ENCODE peak calls at places on chromosomes 4 and X, in five cellular contexts. N is heart right ventricle; A is psoas muscle; G is neuronal stem cell; F is CD8-positive, alpha-beta T cell. E is an unnamed sample.

GRCh38 chr4:137510866-137511265 is 21.4 kb downstream of the PCDH18 start:
- DNase-seq in N (no peak), A (no peak), G (no peak), F (no peak), E (no peak)

GRCh38 chr4:105162123-105162796 is 15.6 kb downstream of the TET2 start:
- DNase-seq in N (no peak), A (no peak), G (no peak), F (no peak), E (no peak)

GRCh38 chrX:70129811-70130210 is 3.4 kb upstream of the IGBP1 start:
- DNase-seq in N (no peak), A (no peak), G (no peak), F (no peak), E (no peak)

GRCh38 chr4:150181536-150181935 is 103.3 kb downstream of the DCLK2 start:
- DNase-seq in N (no peak), A (no peak), G (no peak), F (no peak), E (no peak)

GRCh38 chr4:52957220-52957686 is 95.1 kb downstream of the RASL11B start:
- DNase-seq in N (no peak), A (no peak), G (peak), F (no peak), E (no peak)

GRCh38 chr4:150038335-150039076 is 39.7 kb upstream of the DCLK2 start:
- DNase-seq in N (no peak), A (no peak), G (no peak), F (no peak), E (no peak)

GRCh38 chr4:70712150-70712549 is 9.6 kb upstream of the RUFY3 start:
- DNase-seq in N (no peak), A (no peak), G (no peak), F (no peak), E (no peak)

GRCh38 chr4:144104509-144105130 is 35.9 kb downstream of the GYPA start:
- DNase-seq in N (no peak), A (no peak), G (no peak), F (no peak), E (no peak)

GRCh38 chrX:46954716-46955115 is 42.5 kb downstream of the JADE3 start:
- DNase-seq in N (no peak), A (no peak), G (no peak), F (no peak), E (no peak)

GRCh38 chrX:106619797-106620196 is 8.0 kb downstream of the RADX start:
- DNase-seq in N (no peak), A (no peak), G (no peak), F (no peak), E (no peak)

GRCh38 chr4:68498413-68499007 is 51.2 kb downstream of the TMPRSS11E start:
- DNase-seq in N (no peak), A (no peak), G (peak), F (peak), E (peak)

GRCh38 chr4:94939791-94940530 is 182.2 kb downstream of the BMPR1B start:
- DNase-seq in N (no peak), A (no peak), G (no peak), F (no peak), E (no peak)

GRCh38 chrX:67346225-67346624 is 197.6 kb upstream of the AR start:
- DNase-seq in N (no peak), A (no peak), G (no peak), F (no peak), E (no peak)

GRCh38 chrX:131802836-131803626 is 220.1 kb upstream of the STK26 start:
- DNase-seq in N (peak), A (peak), G (no peak), F (peak), E (peak)

GRCh38 chrX:120358687-120359086 is 3.2 kb upstream of the ATP1B4 start:
- DNase-seq in N (no peak), A (no peak), G (no peak), F (no peak), E (no peak)

GRCh38 chr4:150943831-150944230 is 71.3 kb downstream of the LRBA start:
- DNase-seq in N (no peak), A (no peak), G (no peak), F (no peak), E (no peak)

GRCh38 chr4:108135549-108136209 is 33.1 kb downstream of the LEF1 start:
- DNase-seq in N (no peak), A (no peak), G (peak), F (no peak), E (no peak)

GRCh38 chrX:106612403-106612789 is 618 bp downstream of the RADX start:
- DNase-seq in N (no peak), A (no peak), G (no peak), F (no peak), E (no peak)

GRCh38 chr4:152679414-152680281 is at the start of gene TMEM154:
- DNase-seq in N (peak), A (peak), G (peak), F (peak), E (peak)

GRCh38 chrX:137573356-137574101 is 7.6 kb downstream of the ZIC3 start:
- DNase-seq in N (no peak), A (no peak), G (no peak), F (no peak), E (no peak)

GRCh38 chr4:25379591-25379990 is 2.5 kb downstream of the ANAPC4 start:
- DNase-seq in N (no peak), A (no peak), G (no peak), F (no peak), E (no peak)
- H3K4me3 ChIP-seq in N (no peak), A (no peak), G (no peak), F (no peak), E (no peak)

GRCh38 chrX:117301086-117301485 is 815.5 kb downstream of the KLHL13 start:
- DNase-seq in N (no peak), A (no peak), G (no peak), F (no peak), E (no peak)
- H3K27ac ChIP-seq in N (no peak), A (no peak), G (no peak), F (no peak), E (no peak)

DNA sequence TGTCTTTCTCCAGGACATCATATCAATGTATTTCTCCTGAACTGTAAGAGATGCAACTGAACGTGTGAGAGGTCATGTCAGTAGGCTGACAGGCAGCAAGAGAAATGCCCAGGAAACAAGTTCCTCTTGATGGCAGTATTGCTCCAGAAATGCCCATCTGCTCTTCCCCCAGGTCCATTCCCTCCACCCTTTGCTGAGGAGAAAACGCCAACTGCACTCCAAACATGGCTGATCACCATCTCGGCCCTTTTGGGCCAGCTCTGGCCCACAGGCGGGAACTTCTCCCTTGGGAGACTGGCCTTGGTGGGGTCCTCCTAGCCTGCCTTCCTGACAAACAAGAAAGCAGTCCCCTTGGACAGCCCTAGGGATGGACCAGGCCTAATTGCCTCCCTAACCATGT is 276.5 kb upstream of the AGTR2 start:
- DNase-seq in N (no peak), A (peak), G (no peak), F (no peak), E (no peak)
- H3K4me3 ChIP-seq in N (no peak), A (peak), G (no peak), F (no peak), E (no peak)

DNA sequence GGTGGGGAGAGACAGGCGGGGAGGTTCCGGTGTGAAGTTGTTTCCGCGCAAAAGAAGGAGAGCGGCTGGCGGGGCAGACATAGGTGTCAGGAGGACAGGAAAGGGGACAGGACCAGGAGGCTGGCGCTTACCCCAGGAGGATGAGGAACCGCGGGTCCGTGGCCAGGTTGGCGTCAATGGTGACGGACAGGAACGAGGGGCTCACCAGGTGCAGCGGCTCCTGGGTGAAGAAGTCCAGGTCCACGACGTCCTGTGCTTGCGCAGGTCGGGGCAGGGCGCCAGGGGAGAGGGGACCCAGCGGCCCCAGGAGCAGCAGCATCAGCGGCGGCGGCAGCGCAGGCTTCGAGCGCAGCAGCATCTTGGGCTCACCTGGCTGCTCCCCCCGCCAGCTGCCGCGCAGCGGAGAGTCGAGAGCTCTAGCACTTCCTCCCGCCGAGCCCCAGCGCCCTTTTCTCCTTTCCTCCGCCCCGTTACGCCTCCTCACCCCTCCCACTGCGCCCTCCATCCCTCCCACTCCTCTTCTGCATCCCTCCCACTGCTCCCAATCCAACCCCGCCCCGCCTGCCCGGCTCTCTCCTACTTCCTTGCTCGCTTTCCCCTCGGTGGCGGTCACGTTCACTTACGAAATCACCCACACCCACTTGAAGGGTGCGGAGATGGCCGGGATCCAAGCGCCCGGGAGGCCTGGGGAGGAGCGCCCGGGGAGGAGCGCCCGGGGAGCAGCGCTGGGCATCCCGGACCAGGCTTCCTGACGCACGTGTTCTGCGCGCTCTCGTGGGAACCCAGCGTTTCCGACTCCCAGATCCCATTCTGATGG is at the start of gene HPSE:
- DNase-seq in N (peak), A (peak), G (peak), F (peak), E (peak)
- H3K27ac ChIP-seq in N (no peak), A (no peak), G (no peak), F (peak), E (no peak)

GRCh38 chr4:55398966-55399365 is 3.2 kb downstream of the TMEM165 start:
- DNase-seq in N (no peak), A (no peak), G (no peak), F (no peak), E (no peak)

GRCh38 chr4:55399581-55399980 is 3.8 kb downstream of the TMEM165 start:
- DNase-seq in N (no peak), A (no peak), G (no peak), F (no peak), E (no peak)

GRCh38 chr4:55397024-55397520 is 1.3 kb downstream of the TMEM165 start:
- DNase-seq in N (no peak), A (no peak), G (no peak), F (no peak), E (peak)

GRCh38 chr4:55397521-55398321 is 2.0 kb downstream of the TMEM165 start:
- DNase-seq in N (no peak), A (no peak), G (no peak), F (no peak), E (no peak)

GRCh38 chr4:55398461-55398860 is 2.7 kb downstream of the TMEM165 start:
- DNase-seq in N (no peak), A (no peak), G (no peak), F (no peak), E (no peak)
- H3K4me3 ChIP-seq in N (peak), A (peak), G (peak), F (no peak), E (peak)

GRCh38 chr4:156827519-156827918 is 144.1 kb downstream of the PDGFC start:
- DNase-seq in N (no peak), A (no peak), G (no peak), F (no peak), E (no peak)
- H3K27ac ChIP-seq in N (no peak), A (no peak), G (no peak), F (no peak), E (no peak)

GRCh38 chr4:176321589-176321988 is 1.8 kb downstream of the SPCS3 start:
- DNase-seq in N (no peak), A (no peak), G (no peak), F (no peak), E (no peak)
- H3K4me3 ChIP-seq in N (peak), A (peak), G (peak), F (peak), E (peak)